ENCODE peak calls at places on chromosomes 5 and 9, in eight cellular contexts. E is GM12878, D is spleen, B is stomach, Q is K562, R is SK-N-SH, W is prostate gland, L is GM23338. J is an unnamed sample.

GRCh38 chr5:146098047-146098446 is 7.3 kb downstream of the PLAC8L1 start:
- DNase-seq in E (no peak), D (no peak), B (no peak), Q (no peak), R (no peak), W (no peak), L (no peak), J (no peak)

GRCh38 chr5:31860726-31861432 is 221.9 kb downstream of the PDZD2 start:
- DNase-seq in E (no peak), D (no peak), B (no peak), Q (no peak), R (no peak), W (no peak), L (no peak), J (no peak)

GRCh38 chr9:14347408-14348224 is 33.7 kb upstream of the NFIB start:
- DNase-seq in E (no peak), D (no peak), B (no peak), Q (no peak), R (peak), W (no peak), L (peak), J (no peak)

GRCh38 chr5:54520438-54520846 is 2.9 kb downstream of the SNX18 start:
- DNase-seq in E (no peak), D (no peak), B (peak), Q (no peak), R (no peak), W (no peak), L (peak), J (no peak)

GRCh38 chr5:120386981-120387380 is 77.1 kb upstream of the PRR16 start:
- DNase-seq in E (no peak), D (no peak), B (no peak), Q (no peak), R (no peak), W (no peak), L (no peak), J (no peak)

GRCh38 chr9:85332487-85332886 is 409.3 kb downstream of the AGTPBP1 start:
- DNase-seq in E (no peak), D (no peak), B (no peak), Q (no peak), R (peak), W (no peak), L (peak), J (no peak)

GRCh38 chr5:21663082-21663481 is 1190.1 kb downstream of the CDH12 start:
- DNase-seq in E (no peak), D (no peak), B (no peak), Q (no peak), R (no peak), W (no peak), L (peak), J (no peak)

GRCh38 chr9:83622814-83623633 is at the start of gene IDNK:
- DNase-seq in E (no peak), D (peak), B (peak), Q (peak), R (peak), W (peak), L (peak), J (peak)

GRCh38 chr5:33936004-33936380 is 194 bp upstream of the RXFP3 start:
- DNase-seq in E (no peak), D (no peak), B (peak), Q (peak), R (peak), W (peak), L (peak), J (peak)

GRCh38 chr9:93354451-93354850 is 97.0 kb upstream of the FAM120A start:
- DNase-seq in E (no peak), D (no peak), B (no peak), Q (no peak), R (no peak), W (no peak), L (no peak), J (no peak)

GRCh38 chr9:20280330-20280729 is 342.0 kb downstream of the MLLT3 start:
- DNase-seq in E (no peak), D (no peak), B (no peak), Q (no peak), R (no peak), W (no peak), L (peak), J (no peak)

GRCh38 chr9:79799691-79800345 is 228.1 kb downstream of the TLE4 start:
- DNase-seq in E (no peak), D (no peak), B (no peak), Q (no peak), R (no peak), W (no peak), L (no peak), J (no peak)

GRCh38 chr5:141101059-141101458 is 786 bp downstream of the PCDHB3 start:
- DNase-seq in E (no peak), D (no peak), B (no peak), Q (no peak), R (peak), W (no peak), L (peak), J (no peak)

DNA sequence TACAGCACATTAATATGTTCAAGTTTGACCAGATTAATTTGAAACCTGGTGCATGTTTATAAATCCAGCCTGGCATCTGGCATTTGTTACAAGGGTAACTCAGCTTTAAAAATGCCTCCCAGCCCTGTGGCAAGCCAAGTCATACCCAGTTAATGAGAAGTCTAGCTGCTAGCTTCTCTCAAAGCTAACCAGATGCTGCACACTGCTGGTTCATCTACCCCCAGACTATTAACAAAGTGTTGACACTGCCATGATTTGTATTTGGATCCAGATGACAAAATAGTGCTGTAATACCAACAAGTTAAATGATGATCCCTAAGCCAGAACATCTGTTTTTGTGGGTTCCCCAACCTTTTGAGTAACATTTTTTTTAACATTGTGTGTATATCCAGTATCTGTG is 573.7 kb upstream of the DAB2 start:
- DNase-seq in E (no peak), D (no peak), B (no peak), Q (no peak), R (no peak), W (no peak), L (no peak), J (no peak)
- TF ChIP-seq POLR2AphosphoS5 in E (no peak), D (no peak), B (peak), Q (no peak), R (no peak), W (no peak), L (no peak), J (no peak)

DNA sequence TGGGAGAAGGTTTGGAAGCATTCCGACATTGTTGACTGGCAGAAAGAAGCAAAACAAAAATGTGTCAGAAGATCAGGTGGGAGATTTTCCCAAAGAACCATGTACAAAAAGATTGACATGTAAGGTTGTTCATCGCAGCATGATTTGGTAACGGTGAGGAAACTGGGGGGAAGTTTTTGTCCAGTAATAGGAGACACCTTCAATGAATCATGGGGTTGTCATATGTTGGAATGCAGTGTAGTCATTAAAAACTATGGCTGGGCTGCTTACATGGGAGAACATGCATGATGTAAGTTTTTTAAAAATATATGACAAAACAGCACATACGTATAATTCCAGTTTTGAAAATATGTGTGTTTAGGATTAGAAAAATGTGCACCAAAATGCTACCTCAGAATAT is 50.5 kb downstream of the HSD17B3 start:
- DNase-seq in E (no peak), D (no peak), B (no peak), Q (no peak), R (no peak), W (no peak), L (no peak), J (no peak)
- TF ChIP-seq POLR2AphosphoS5 in E (no peak), D (no peak), B (no peak), Q (no peak), R (no peak), W (no peak), L (no peak), J (no peak)

DNA sequence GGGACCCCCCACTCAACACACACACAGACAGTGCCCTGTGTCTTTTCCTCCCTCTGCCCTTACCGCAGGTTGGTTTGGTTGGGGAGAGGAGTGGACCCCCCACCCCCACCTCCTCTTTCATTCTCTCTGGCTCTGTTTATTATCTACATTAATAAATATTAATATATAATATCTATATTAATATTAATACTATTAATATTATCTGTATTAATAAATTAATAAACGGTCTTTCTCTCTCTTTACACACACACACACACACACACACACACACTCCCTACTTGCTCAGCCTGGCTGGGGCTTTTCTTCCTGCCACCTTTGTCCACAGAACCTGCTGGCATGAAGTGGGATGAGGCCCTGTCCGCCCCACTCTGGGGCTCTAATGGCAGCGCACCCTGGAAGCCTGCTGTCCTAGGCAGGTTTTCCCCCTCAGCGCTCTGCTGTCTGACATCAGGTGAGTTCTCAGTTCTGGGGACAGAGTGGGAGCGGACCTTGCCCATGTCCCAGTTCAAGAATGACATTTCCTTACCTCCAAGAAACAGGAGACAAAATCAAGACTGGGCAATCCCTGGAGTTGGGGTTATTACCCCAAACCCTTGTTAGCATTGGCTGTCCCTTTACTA is 10.5 kb upstream of the SMIM32 start:
- DNase-seq in E (no peak), D (peak), B (no peak), Q (no peak), R (no peak), W (no peak), L (peak), J (no peak)
- TF ChIP-seq POLR2AphosphoS5 in E (no peak), D (no peak), B (no peak), Q (no peak), R (no peak), W (no peak), L (no peak), J (no peak)

GRCh38 chr9:133121200-133122166 is at the start of gene RALGDS:
- DNase-seq in E (no peak), D (peak), B (peak), Q (peak), R (peak), W (peak), L (peak), J (peak)

GRCh38 chr9:133119039-133119438 is 2.0 kb downstream of the RALGDS start:
- DNase-seq in E (no peak), D (no peak), B (no peak), Q (no peak), R (peak), W (peak), L (no peak), J (no peak)

GRCh38 chr9:133119461-133120342 is 1.3 kb downstream of the RALGDS start:
- DNase-seq in E (no peak), D (no peak), B (no peak), Q (no peak), R (peak), W (peak), L (peak), J (no peak)

GRCh38 chr9:133122167-133122550 is 1.1 kb upstream of the RALGDS start:
- DNase-seq in E (no peak), D (no peak), B (no peak), Q (no peak), R (no peak), W (no peak), L (no peak), J (no peak)

GRCh38 chr9:133120343-133121199 is 469 bp downstream of the RALGDS start:
- DNase-seq in E (no peak), D (peak), B (no peak), Q (peak), R (peak), W (no peak), L (peak), J (no peak)
- TF ChIP-seq POLR2AphosphoS5 in E (no peak), D (no peak), B (no peak), Q (no peak), R (no peak), W (no peak), L (no peak), J (peak)

GRCh38 chr5:149271195-149271716 is 403 bp upstream of the AFAP1L1 start:
- DNase-seq in E (no peak), D (no peak), B (no peak), Q (no peak), R (no peak), W (no peak), L (peak), J (no peak)

GRCh38 chr5:149273237-149273636 is 1.6 kb downstream of the AFAP1L1 start:
- DNase-seq in E (no peak), D (no peak), B (no peak), Q (no peak), R (no peak), W (no peak), L (peak), J (no peak)

GRCh38 chr5:149268928-149269557 is 2.6 kb upstream of the AFAP1L1 start:
- DNase-seq in E (no peak), D (no peak), B (no peak), Q (peak), R (peak), W (no peak), L (peak), J (peak)

GRCh38 chr5:149273950-149274349 is 2.3 kb downstream of the AFAP1L1 start:
- DNase-seq in E (no peak), D (no peak), B (no peak), Q (no peak), R (no peak), W (no peak), L (no peak), J (no peak)

DNA sequence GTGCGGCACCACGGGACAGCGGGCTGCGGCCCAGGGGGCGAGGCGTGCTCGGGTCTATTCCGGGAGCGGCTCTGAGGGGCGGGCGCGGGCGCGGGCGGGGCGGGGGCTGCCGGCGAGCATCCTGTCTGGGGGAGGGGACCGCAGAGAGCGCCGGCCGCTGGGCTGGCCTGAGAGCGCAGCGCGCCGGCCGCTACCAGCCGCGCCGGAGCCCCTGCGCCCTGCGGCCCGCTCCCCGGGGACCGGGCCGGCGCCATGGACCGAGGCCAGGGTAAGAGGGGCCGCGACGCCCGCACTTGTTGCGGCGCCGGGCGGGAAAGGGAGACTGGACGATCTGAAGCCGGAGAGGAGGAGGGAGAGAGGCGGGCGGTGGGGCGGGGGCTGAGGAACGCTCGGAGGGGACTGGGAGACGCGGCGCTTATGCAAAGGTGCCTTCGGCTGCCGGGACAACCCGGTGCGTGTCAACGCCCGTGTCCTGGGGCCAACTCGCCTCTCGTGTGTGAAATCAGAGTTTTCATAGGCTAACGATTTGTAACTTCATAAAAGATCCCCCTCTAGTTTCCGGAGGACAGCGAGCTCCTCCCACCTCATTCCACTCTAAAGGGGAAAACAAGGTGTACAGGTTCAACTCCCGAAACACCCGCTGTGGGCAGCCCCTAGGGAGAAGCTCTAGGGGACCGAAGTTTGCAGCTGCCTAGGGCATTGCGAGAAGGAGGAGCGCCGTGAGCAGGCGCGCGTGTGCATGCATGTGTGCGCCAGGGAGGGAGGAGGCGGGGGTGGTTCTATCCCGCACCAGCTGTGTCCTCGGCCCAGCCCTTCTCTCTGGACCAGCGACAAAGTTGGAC is at the start of gene AFAP1L1:
- DNase-seq in E (no peak), D (peak), B (peak), Q (peak), R (peak), W (peak), L (peak), J (no peak)
- TF ChIP-seq POLR2AphosphoS5 in E (no peak), D (peak), B (peak), Q (no peak), R (no peak), W (peak), L (no peak), J (no peak)

DNA sequence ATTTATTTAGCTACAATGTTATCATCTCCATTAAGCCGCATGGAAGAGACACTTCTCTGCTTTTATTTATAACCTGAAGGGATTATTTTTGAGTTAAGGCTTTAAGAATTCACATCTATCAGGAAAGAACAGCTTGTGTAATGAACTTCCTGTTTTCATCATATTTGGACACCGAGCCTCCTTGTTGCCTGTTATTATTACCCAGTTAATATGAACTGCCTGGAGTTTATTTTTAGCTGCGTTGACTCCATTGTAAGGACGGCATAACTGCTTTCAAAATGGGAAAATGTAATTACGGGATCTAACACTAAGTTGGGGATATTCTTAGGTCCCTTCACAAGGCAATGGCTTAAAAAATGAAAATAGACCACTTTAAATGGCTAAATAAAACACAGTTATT is 89.0 kb upstream of the NR4A3 start:
- DNase-seq in E (no peak), D (no peak), B (no peak), Q (no peak), R (no peak), W (no peak), L (no peak), J (no peak)
- TF ChIP-seq POLR2AphosphoS5 in E (no peak), D (no peak), B (peak), Q (no peak), R (no peak), W (no peak), L (no peak), J (no peak)

DNA sequence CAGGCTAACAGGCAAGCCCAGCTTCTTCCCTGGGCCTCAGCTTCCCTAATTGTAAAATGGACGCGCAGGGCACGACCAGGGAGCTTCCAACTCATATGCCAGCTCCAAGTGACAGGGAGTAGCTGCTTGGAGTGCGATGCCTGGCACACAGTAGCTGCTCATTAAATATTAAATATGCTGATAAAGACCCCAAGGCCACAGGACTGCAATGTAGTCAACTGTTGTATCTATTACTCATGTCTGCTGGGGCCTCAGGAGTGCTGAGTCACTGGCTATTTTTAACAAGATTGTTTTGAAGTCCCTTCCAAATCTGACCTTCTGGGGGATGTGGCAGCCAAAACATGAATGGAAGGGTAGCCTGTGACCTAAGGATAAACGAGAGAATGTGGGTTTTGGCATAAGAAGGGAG is 17.7 kb downstream of the TNIP1 start:
- DNase-seq in E (no peak), D (peak), B (no peak), Q (peak), R (no peak), W (no peak), L (no peak), J (no peak)
- TF ChIP-seq POLR2AphosphoS5 in E (no peak), D (peak), B (no peak), Q (no peak), R (no peak), W (peak), L (no peak), J (no peak)

DNA sequence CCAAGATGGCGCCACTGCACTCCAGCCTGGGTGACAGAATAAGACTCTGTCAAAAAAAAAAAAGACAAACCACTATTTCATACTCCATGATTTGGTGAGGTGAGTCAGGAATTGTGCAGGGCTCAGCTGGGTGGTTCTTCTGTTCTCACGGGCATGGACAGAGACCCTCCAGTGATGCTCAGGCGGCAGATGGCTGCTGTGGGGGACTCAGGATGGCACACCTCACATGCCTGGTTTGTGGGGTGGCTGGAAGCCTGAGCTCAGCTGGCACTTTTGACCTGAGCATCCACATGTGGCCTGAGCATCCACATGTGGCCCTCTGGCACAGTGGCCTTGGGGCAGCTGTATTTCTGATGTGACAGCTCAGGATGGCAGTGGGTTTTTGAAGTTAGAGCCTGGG is 217.2 kb downstream of the IRX2 start:
- DNase-seq in E (no peak), D (no peak), B (no peak), Q (no peak), R (no peak), W (no peak), L (no peak), J (no peak)
- TF ChIP-seq POLR2AphosphoS5 in E (no peak), D (no peak), B (no peak), Q (no peak), R (no peak), W (no peak), L (no peak), J (no peak)

DNA sequence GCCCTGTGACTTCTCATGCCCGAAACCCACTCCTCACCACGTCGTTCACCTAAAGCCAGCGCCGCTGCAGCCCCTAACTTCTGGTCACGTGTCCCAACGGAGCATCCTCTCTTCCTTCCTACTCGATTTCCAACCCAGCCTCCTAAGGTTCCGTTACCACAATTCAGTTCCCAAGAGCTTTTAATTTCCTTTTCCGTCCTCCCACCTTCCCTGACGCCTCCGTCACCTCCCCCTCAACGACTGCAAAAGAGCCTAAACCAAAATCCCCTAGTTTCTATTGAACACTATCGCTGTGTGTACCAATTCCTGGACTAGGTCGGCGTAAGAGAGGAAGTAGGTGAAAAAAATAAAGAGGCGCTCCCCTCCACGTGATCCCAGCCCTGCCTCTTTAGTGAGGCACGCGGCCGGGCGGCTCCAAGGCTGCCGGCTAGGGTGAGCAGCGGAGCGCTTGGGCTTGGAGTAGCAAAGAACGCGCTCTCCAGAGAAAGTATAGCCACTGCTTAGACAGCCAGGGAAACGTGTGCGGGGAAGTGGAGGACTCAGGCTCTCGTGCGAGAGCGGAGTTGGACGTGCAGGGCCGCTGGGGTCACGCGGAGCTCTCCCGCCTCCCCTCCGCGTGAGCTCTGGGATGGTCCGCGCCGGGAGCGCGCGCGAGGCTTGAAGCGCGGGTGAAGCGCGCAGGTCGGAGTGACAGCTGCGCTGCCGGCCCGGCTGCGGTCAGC is at the start of the genes CENPP and NOL8:
- DNase-seq in E (peak), D (peak), B (peak), Q (peak), R (peak), W (peak), L (peak), J (peak)
- TF ChIP-seq POLR2AphosphoS5 in E (peak), D (peak), B (peak), Q (peak), R (peak), W (peak), L (peak), J (peak)

J was measured in GM12891.